ENCODE peak calls at places on chromosomes 1 and 21, in four cellular contexts. X, S, M and G are unnamed samples.
A peak's percentile ranks its signal among the peaks of the same experiment; 100 is the strongest.

GRCh38 chr1:93304716-93305138 is 41.0 kb upstream of the DR1 start:
- DNase-seq in X (peak; percentile 46), M (peak; percentile 18), S (peak; percentile 65), G (peak; percentile 26)

GRCh38 chr1:69103705-69104385 is 463.9 kb upstream of the LRRC7 start:
- DNase-seq in X (no peak), S (no peak), M (no peak), G (no peak)

GRCh38 chr21:36647279-36648093 is 51.4 kb upstream of the SIM2 start:
- DNase-seq in X (no peak), S (peak; percentile 68), M (peak; percentile 21), G (peak; percentile 33)

GRCh38 chr1:119715542-119715941 is 3.8 kb downstream of the PHGDH start:
- DNase-seq in X (no peak), S (no peak), M (no peak), G (no peak)

GRCh38 chr1:198904356-198904755 is 265.5 kb downstream of the PTPRC start:
- DNase-seq in X (no peak), S (no peak), M (no peak), G (no peak)

GRCh38 chr1:56468472-56468871 is 110.9 kb downstream of the PLPP3 start:
- DNase-seq in X (no peak), M (no peak), S (no peak), G (no peak)

GRCh38 chr1:91650764-91651163 is 150.1 kb downstream of the CDC7 start:
- DNase-seq in X (no peak), M (peak; percentile 10), S (no peak), G (no peak)

GRCh38 chr1:181669209-181669608 is 185.9 kb downstream of the CACNA1E start:
- DNase-seq in S (no peak), X (no peak), M (no peak), G (no peak)

DNA sequence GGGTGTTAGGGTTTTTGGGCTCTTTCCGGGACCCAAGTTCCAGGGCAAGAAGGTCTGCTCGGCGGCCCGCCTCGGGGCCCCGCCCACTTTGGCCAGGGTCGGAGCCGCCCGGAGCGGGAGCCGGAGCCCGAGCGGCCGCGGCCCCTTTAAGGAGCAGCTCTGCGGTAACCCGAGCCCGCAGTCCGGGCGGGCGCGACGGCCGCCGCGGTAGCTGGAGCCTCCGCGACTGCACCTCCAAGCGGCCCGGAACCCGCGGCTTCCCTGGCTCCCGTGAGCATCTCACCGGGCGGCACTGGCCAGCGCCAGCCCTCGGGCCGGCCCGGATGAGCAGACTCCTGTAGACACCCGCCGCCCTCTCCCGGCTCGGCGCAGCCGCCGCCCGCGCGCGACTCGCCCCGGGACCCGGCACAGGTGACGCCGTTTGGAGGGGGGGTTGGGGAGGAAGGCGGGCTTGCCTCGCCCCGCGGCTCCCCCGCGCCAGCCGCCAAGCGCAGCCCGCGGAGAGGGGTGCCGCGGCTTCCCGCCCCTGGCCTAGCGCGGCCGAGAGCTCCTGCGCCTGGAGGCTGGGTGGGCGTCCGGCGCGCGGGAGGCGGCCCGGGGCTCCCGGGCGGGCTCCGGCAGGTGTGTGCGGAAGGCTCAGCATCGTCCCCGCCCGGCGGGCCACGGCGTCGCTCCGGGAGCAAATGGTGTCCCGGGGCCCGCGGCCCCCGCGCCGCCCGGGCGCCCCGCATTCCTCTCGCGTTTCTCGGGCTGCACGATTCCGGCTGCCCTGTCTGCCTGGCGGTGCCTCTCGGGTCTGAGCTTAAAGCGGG is at the start of gene TLCD4:
- DNase-seq in S (peak; percentile 25), X (peak; percentile 79), M (peak; percentile 46), G (peak; percentile 74)
- TF ChIP-seq USF2 in S (no peak), X (no peak), M (no peak), G (no peak)

GRCh38 chr1:238955934-238956333 is 430.4 kb upstream of the CHRM3 start:
- DNase-seq in X (no peak), M (no peak), S (no peak), G (no peak)

GRCh38 chr1:238961790-238962189 is 424.6 kb upstream of the CHRM3 start:
- DNase-seq in S (no peak), X (no peak), M (no peak), G (no peak)

GRCh38 chr1:238954865-238955264 is 431.5 kb upstream of the CHRM3 start:
- DNase-seq in X (no peak), S (no peak), M (no peak), G (no peak)

GRCh38 chr1:238962941-238963340 is 423.4 kb upstream of the CHRM3 start:
- DNase-seq in M (no peak), X (no peak), S (no peak), G (no peak)

DNA sequence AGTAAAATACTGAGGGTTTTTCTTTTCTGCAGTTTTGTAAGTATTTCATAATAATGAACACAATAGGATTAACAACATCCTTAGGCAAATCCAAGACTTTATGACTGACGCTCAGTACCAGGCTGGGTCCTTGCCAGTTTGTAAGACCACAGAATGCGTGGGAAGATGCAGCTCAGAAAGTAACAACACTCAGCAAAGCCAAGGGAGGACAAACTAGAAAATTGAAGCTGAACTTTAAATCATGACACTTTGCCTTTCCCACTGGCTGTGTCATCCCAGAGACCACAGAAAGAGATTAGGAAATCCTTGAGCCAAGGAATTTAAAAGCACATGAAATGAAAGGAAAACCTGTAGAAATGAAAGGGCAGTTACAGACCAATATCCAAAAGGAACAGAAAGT is 426.3 kb upstream of the CHRM3 start:
- DNase-seq in X (no peak), S (no peak), M (no peak), G (no peak)
- TF ChIP-seq HMGXB4 in X (no peak), S (no peak), M (no peak), G (no peak)

DNA sequence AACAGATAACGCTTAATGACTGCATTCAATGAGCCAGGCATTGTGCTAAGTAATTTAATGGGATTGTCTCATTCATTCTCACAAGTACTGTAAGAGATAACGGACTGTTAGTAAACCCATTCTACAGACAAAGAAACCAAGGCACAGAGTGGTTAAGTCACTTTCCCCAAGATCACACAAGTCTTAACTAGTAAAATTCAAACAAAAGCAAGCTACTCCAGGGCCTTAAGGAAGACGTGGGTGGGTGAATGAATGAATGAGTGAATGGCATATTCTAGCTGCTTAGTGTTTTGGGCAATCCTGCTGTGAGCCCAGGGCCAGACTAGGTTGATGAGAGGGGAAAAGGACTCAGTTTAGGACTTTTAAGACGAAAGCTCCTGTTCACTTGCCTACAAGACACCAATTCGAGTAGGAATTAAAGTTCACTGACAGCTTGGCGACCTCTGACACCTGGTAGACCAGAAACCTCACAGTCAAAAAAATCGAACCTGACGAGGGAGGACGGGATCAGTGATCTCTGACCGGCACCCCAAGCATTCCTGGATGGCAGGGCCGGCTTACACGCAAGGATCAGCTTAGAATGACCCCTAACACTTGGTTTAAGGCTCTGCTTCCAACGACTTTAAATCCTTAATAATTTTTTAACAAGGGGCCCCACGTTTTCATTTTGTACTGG is 557 bp downstream of the EMC1 start:
- DNase-seq in S (peak; percentile 18), M (peak; percentile 29), X (peak; percentile 56), G (no peak)
- TF ChIP-seq USF2 in S (no peak), M (no peak), X (no peak), G (no peak)

GRCh38 chr21:41851090-41851790 is 27.9 kb downstream of the PRDM15 start:
- DNase-seq in X (no peak), M (no peak), S (no peak), G (no peak)
- TF ChIP-seq HMGXB4 in X (no peak), M (no peak), S (no peak), G (no peak)

DNA sequence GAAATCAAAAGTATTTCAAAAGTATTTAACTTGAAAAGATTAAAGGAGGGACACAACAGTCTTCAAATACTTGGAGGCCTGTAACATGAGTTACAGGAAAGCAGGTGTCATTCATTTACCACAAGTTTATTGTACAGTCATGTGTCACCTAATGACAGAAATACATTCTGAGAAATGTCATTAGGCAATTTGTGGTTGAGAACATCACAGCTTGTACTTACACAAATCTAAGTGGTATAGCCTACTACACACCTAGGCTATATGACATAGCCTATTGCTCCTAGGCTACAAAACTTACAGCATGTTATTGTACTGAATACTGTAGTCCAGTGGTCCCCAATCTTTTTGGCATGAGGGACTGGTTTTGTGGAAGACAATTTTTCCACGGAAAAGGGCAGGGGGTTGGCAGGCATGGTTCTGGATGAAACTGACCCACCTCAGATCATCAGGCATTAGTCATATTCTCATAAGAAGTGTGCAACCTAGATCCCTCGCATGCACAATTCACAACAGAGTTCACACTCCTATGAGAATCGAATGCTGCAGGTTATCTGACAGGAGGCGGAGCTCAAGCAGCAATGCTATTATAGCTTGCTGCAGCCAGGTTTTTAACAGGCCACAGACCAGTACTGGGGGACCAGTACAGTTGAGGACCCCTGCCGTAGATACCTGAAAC is 25.0 kb upstream of the PHTF1 start:
- DNase-seq in X (no peak), S (no peak), M (no peak), G (no peak)
- TF ChIP-seq USF2 in X (no peak), S (no peak), M (no peak), G (no peak)

GRCh38 chr1:3981261-3981660 is 81.2 kb upstream of the C1orf174 start:
- DNase-seq in M (no peak), X (no peak), S (no peak), G (no peak)

GRCh38 chr1:3978928-3979325 is 78.9 kb upstream of the C1orf174 start:
- DNase-seq in M (no peak), S (no peak), X (no peak), G (no peak)

GRCh38 chr1:3975903-3976630 is 76.0 kb upstream of the C1orf174 start:
- DNase-seq in X (peak; percentile 52), S (no peak), M (no peak), G (no peak)

GRCh38 chr1:3978196-3978927 is 78.3 kb upstream of the C1orf174 start:
- DNase-seq in S (no peak), M (no peak), X (no peak), G (no peak)

DNA sequence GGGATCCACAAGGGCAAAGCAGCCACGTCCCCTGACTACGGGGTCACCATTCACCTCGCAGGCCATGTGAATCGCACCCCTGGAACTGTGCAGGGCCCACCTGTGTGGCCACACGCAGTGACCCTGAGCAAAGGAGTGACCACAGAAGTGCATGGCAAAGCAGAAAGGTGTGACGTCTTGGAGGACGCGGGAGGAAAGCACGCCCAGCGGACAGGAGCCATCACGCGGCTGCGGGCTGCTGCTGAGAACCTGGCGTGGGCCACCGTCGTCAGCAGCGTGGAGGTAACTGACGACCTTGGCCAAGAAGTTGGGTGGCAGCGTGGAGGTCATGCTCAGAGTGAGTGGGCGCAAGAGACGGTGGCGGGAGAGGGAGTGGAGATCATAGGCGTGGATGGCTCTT is 76.7 kb upstream of the C1orf174 start:
- DNase-seq in X (peak; percentile 27), S (no peak), M (no peak), G (no peak)
- TF ChIP-seq HMGXB4 in X (no peak), S (no peak), M (no peak), G (no peak)

DNA sequence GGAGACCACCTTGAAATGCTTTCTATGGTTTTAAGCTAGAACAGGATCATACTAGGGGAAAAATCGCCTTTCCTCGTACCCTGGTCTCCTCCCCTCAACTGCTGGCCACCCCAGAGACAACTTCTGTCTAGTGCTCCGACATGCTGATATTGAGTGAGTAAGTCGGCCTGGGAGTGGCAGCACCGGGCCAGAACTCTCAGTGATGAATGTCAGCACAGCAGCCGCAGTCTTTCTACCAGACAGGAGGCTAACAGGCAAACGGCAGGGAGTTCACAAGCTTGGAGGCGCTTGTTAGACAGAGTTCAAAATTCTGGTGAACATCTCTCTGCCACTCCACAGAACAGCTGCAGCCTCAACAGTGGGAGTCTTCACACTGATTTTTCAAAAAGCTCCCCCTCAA is 716.9 kb downstream of the ADGRL2 start:
- DNase-seq in M (no peak), S (no peak), X (no peak), G (peak; percentile 40)
- TF ChIP-seq USF2 in M (no peak), S (no peak), X (no peak), G (no peak)